ENCODE peak calls at places on chromosomes 6 and 20, in seven cellular contexts. W is IMR-90, V is K562, I is HepG2, M is GM12878, H is H1, R is A549. B is an unnamed sample.

GRCh38 chr20:3010985-3011723 is 32.3 kb upstream of the GNRH2 start:
- DNase-seq in M (no peak), I (no peak), V (no peak), H (no peak), R (no peak), W (peak), B (no peak)

GRCh38 chr6:139881728-139882211 is 507.3 kb upstream of the CITED2 start:
- DNase-seq in V (peak), M (no peak), I (peak), H (no peak), R (peak), W (peak), B (peak)

GRCh38 chr6:7919871-7920270 is 9.3 kb upstream of the TXNDC5 start:
- DNase-seq in V (peak), I (peak), W (no peak), M (no peak), H (no peak), R (peak), B (no peak)

GRCh38 chr6:28643017-28643740 is 117.5 kb downstream of the GPX5 start:
- DNase-seq in H (peak), R (peak), M (peak), W (peak), I (peak), V (peak), B (peak)

GRCh38 chr6:159097256-159097655 is 52.5 kb upstream of the TAGAP start:
- DNase-seq in W (no peak), V (no peak), R (no peak), I (no peak), H (no peak), M (no peak), B (no peak)

GRCh38 chr6:14722704-14723103 is 523.2 kb upstream of the JARID2 start:
- DNase-seq in I (no peak), V (no peak), M (no peak), H (no peak), W (no peak), R (no peak), B (no peak)

GRCh38 chr20:9051508-9051907 is 17.4 kb upstream of the PLCB4 start:
- DNase-seq in V (peak), W (peak), I (peak), M (no peak), R (peak), H (no peak), B (no peak)

GRCh38 chr6:137867685-137868509 is 838 bp downstream of the TNFAIP3 start:
- DNase-seq in V (no peak), W (peak), H (no peak), M (no peak), R (no peak), I (no peak), B (no peak)

GRCh38 chr6:44487611-44488010 is 100.1 kb downstream of the CDC5L start:
- DNase-seq in V (no peak), I (no peak), R (no peak), W (peak), H (no peak), M (no peak), B (no peak)

GRCh38 chr6:160667854-160668481 is 3.9 kb upstream of the LPA start:
- DNase-seq in R (peak), W (no peak), H (peak), V (peak), I (peak), M (peak), B (peak)

GRCh38 chr6:1594495-1595200 is 15.1 kb upstream of the FOXC1 start:
- DNase-seq in H (no peak), V (no peak), R (no peak), M (no peak), I (no peak), W (no peak), B (peak)

GRCh38 chr6:89559487-89559886 is 79.1 kb downstream of the LYRM2 start:
- DNase-seq in V (no peak), R (no peak), M (no peak), I (no peak), W (no peak), H (no peak), B (no peak)

GRCh38 chr6:10419749-10420545 is 5.1 kb upstream of the TFAP2A start:
- DNase-seq in H (no peak), M (no peak), I (no peak), V (no peak), R (no peak), W (no peak), B (no peak)

GRCh38 chr6:27565839-27566779 is 93.2 kb upstream of the ZNF184 start:
- DNase-seq in M (no peak), W (no peak), H (no peak), R (peak), I (peak), V (no peak), B (no peak)

GRCh38 chr6:150835620-150836019 is 29.9 kb upstream of the MTHFD1L start:
- DNase-seq in I (no peak), H (no peak), R (no peak), W (no peak), V (no peak), M (no peak), B (no peak)

GRCh38 chr6:169843110-169843509 is 91.7 kb downstream of the ERMARD start:
- DNase-seq in R (no peak), V (no peak), W (no peak), H (no peak), I (no peak), M (no peak), B (no peak)

GRCh38 chr6:145012039-145012662 is 723.2 kb downstream of the EPM2A start:
- DNase-seq in W (peak), H (no peak), R (no peak), V (no peak), I (no peak), M (no peak), B (no peak)

GRCh38 chr6:35710241-35710847 is 21.6 kb upstream of the FKBP5 start:
- DNase-seq in I (no peak), R (no peak), M (no peak), W (no peak), V (no peak), H (no peak), B (no peak)

GRCh38 chr20:63085087-63085861 is 78.5 kb upstream of the BHLHE23 start:
- DNase-seq in V (no peak), W (no peak), M (no peak), H (no peak), R (peak), I (no peak), B (peak)

GRCh38 chr20:47727170-47727880 is 58.0 kb downstream of the SULF2 start:
- DNase-seq in R (no peak), H (no peak), V (no peak), W (no peak), I (no peak), M (peak), B (no peak)

GRCh38 chr20:20832715-20833114 is 120.3 kb upstream of the RALGAPA2 start:
- DNase-seq in I (no peak), W (no peak), H (no peak), R (no peak), M (no peak), V (no peak), B (no peak)

GRCh38 chr20:20831794-20832193 is 119.3 kb upstream of the RALGAPA2 start:
- DNase-seq in W (no peak), M (no peak), R (peak), V (no peak), I (no peak), H (no peak), B (no peak)

GRCh38 chr20:20839771-20840170 is 127.3 kb upstream of the RALGAPA2 start:
- DNase-seq in R (no peak), W (no peak), V (no peak), H (no peak), I (no peak), M (no peak), B (no peak)

GRCh38 chr20:20835897-20836296 is 123.5 kb upstream of the RALGAPA2 start:
- DNase-seq in I (no peak), V (no peak), H (no peak), M (no peak), R (no peak), W (no peak), B (no peak)

GRCh38 chr20:20837574-20838021 is 125.2 kb upstream of the RALGAPA2 start:
- DNase-seq in V (peak), H (no peak), I (peak), W (peak), M (no peak), R (peak), B (peak)
- TF ChIP-seq RFX5 in V (no peak), H (no peak), I (no peak), W (no peak), M (no peak), R (no peak), B (no peak)

DNA sequence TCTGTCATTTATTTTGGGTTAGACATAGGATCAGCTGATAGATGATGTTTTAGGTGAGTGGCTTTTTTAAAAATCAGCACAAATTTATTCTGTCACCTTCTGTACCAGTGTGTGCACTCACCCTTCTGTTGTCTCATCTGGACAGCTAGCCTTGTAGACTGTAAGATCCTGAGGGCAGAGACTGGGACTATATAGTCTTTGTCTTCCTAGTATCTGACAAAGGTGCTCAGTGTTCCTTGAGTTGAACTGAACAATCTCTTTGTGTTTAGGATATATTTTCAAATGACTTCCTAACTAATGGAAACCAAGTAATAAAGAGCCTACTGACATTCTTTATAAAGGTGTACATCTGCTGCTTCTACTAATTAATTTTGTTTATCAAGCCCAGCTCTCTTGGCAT is 3.0 kb downstream of the DCBLD1 start:
- DNase-seq in W (no peak), R (no peak), V (no peak), I (no peak), H (no peak), M (no peak), B (no peak)
- TF ChIP-seq RFX5 in W (no peak), R (no peak), V (no peak), I (no peak), H (no peak), M (no peak), B (no peak)

GRCh38 chr20:32474717-32474966 is 110.5 kb downstream of the NOL4L start:
- DNase-seq in R (no peak), W (no peak), H (no peak), V (peak), I (no peak), M (no peak), B (no peak)
- TF ChIP-seq RFX5 in R (no peak), W (no peak), H (no peak), V (no peak), I (no peak), M (no peak), B (no peak)

GRCh38 chr20:49910340-49910706 is 5.0 kb downstream of the SPATA2 start:
- DNase-seq in V (no peak), M (no peak), R (no peak), H (no peak), W (no peak), I (no peak), B (no peak)
- TF ChIP-seq RFX5 in V (no peak), M (no peak), R (no peak), H (no peak), W (no peak), I (no peak), B (no peak)

GRCh38 chr6:21587925-21588811 is 5.4 kb upstream of the SOX4 start:
- DNase-seq in W (peak), I (peak), V (no peak), H (no peak), M (no peak), R (peak), B (peak)
- TF ChIP-seq RFX5 in W (no peak), I (no peak), V (no peak), H (no peak), M (peak), R (no peak), B (no peak)

B was measured in SK-N-SH.